ENCODE peak calls at places on chromosomes 11 and 22, in eight cellular contexts. Q is stromal cell of bone marrow; E is foreskin keratinocyte; J is D341Med; K is chondrocyte; C is activated CD4-positive, alpha-beta T cell treated with anti-CD3 and anti-CD28 coated beads, Interleukin-2, amount 50 U/mL, for 1 hour; D is kidney; I is stimulated activated CD8-positive, alpha-beta memory T cell treated with anti-CD3 and anti-CD28 coated beads, Interleukin-2, amount 100 ng/mL, for 1 hour. A is an unnamed sample.

GRCh38 chr22:19879996-19880785 is 25.5 kb upstream of the GNB1L start:
- DNase-seq in I (no peak), E (no peak), K (peak; percentile 89), J (peak; percentile 33), C (no peak), D (peak; percentile 67), Q (no peak), A (peak; percentile 4)

GRCh38 chr11:81237139-81237538 is 1496.5 kb downstream of the FAM181B start:
- DNase-seq in I (no peak), D (no peak), J (peak; percentile 30), Q (peak; percentile 2), C (no peak), E (peak; percentile 42), K (no peak), A (no peak)

GRCh38 chr11:6323291-6323905 is 3.1 kb upstream of the CAVIN3 start:
- DNase-seq in J (no peak), E (no peak), I (no peak), C (no peak), Q (no peak), D (no peak), K (no peak), A (no peak)

GRCh38 chr11:69298778-69299461 is 5.0 kb downstream of the MYEOV start:
- DNase-seq in E (no peak), J (no peak), Q (no peak), C (no peak), I (no peak), K (peak; percentile 66), D (peak; percentile 75), A (peak; percentile 8)

GRCh38 chr11:78295991-78296930 is 107.5 kb downstream of the USP35 start:
- DNase-seq in Q (no peak), J (no peak), D (no peak), I (no peak), E (no peak), C (no peak), K (no peak), A (no peak)

GRCh38 chr22:26553056-26553752 is 36.7 kb downstream of the TPST2 start:
- DNase-seq in C (no peak), E (peak; percentile 84), K (no peak), Q (peak; percentile 73), D (no peak), I (no peak), J (no peak), A (no peak)

GRCh38 chr22:50252081-50253045 is 1.3 kb upstream of the HDAC10 start:
- DNase-seq in C (peak; percentile 71), K (no peak), J (peak; percentile 84), D (peak; percentile 93), Q (no peak), I (peak; percentile 44), E (no peak), A (peak; percentile 77)

GRCh38 chr11:121291319-121291718 is 1.3 kb upstream of the SC5D start:
- DNase-seq in E (no peak), I (no peak), C (no peak), D (no peak), K (no peak), Q (no peak), J (no peak), A (no peak)

GRCh38 chr22:31124811-31125465 is 2.2 kb downstream of the INPP5J start:
- DNase-seq in D (no peak), K (peak; percentile 69), I (no peak), C (no peak), J (no peak), E (no peak), Q (no peak), A (no peak)

GRCh38 chr22:38228873-38229740 is 27.3 kb downstream of the MAFF start:
- DNase-seq in K (no peak), D (no peak), I (no peak), C (peak; percentile 22), E (peak; percentile 76), Q (peak; percentile 48), J (no peak), A (no peak)

GRCh38 chr11:208177-208916 is 839 bp downstream of the RIC8A start:
- DNase-seq in D (peak; percentile 94), K (peak; percentile 69), J (peak; percentile 93), I (peak; percentile 55), E (peak; percentile 54), Q (peak; percentile 54), C (peak; percentile 80), A (peak; percentile 86)

GRCh38 chr11:67627788-67628624 is 1.7 kb downstream of the NUDT8 start:
- DNase-seq in Q (no peak), E (no peak), K (peak; percentile 83), D (peak; percentile 71), J (no peak), I (no peak), C (no peak), A (no peak)

GRCh38 chr22:45444168-45444567 is 30.7 kb downstream of the RIBC2 start:
- DNase-seq in E (no peak), J (no peak), D (no peak), I (no peak), C (no peak), Q (no peak), K (no peak), A (no peak)

GRCh38 chr11:128318856-128319474 is 268.4 kb downstream of the ETS1 start:
- DNase-seq in I (peak; percentile 40), C (peak; percentile 55), J (no peak), K (no peak), D (no peak), E (no peak), Q (no peak), A (peak; percentile 70)

GRCh38 chr11:17021550-17021949 is 7.3 kb upstream of the PLEKHA7 start:
- DNase-seq in K (no peak), C (no peak), I (no peak), D (no peak), Q (no peak), E (peak; percentile 18), J (no peak), A (no peak)

GRCh38 chr11:541433-541885 is 4.1 kb downstream of the LRRC56 start:
- DNase-seq in D (no peak), C (no peak), K (no peak), E (no peak), J (no peak), I (no peak), Q (no peak), A (no peak)

GRCh38 chr22:36409911-36410756 is 22.4 kb upstream of the MYH9 start:
- DNase-seq in Q (no peak), C (peak; percentile 63), E (peak; percentile 95), J (no peak), K (no peak), I (no peak), D (peak; percentile 98), A (peak; percentile 69)

GRCh38 chr11:63888170-63889086 is 28.5 kb downstream of the RCOR2 start:
- DNase-seq in E (peak; percentile 70), D (peak; percentile 87), J (no peak), I (peak; percentile 32), C (peak; percentile 67), K (no peak), Q (peak; percentile 47), A (peak; percentile 51)

GRCh38 chr22:41910050-41910598 is 4.8 kb downstream of the SHISA8 start:
- DNase-seq in D (no peak), K (no peak), C (no peak), Q (no peak), I (no peak), E (no peak), J (no peak), A (no peak)

GRCh38 chr11:79466411-79466810 is 25.6 kb upstream of the TENM4 start:
- DNase-seq in C (no peak), E (peak; percentile 66), Q (peak; percentile 28), D (no peak), K (no peak), I (no peak), J (no peak), A (no peak)

GRCh38 chr11:19084661-19085315 is 24.3 kb upstream of the MRGPRX2 start:
- DNase-seq in D (no peak), Q (no peak), I (no peak), J (no peak), K (no peak), E (no peak), C (no peak), A (no peak)

GRCh38 chr11:11463397-11463796 is 110.3 kb upstream of the CSNK2A3 start:
- DNase-seq in J (no peak), C (no peak), I (no peak), D (no peak), E (no peak), Q (no peak), K (no peak), A (no peak)

A was measured in activated naive CD4-positive, alpha-beta T cell treated with anti-CD3 and anti-CD28 coated beads, Interleukin-2, amount 50 U/mL, for 16 hours.